ENCODE peak calls at places on chromosome 18, in five cellular contexts. D is effector memory CD4-positive, alpha-beta T cell; N is cardiac muscle cell; S is pancreas; K is lower lobe of right lung. B is an unnamed sample. For H3K4me1 and H3K27me3, the result is how much of the 10 kb centered on the place peaks cover.

GRCh38 chr18:27130029-27130428 is 55.1 kb downstream of the CHST9 start:
- DNase-seq in D (no peak), N (no peak), S (no peak), K (no peak), B (no peak)

GRCh38 chr18:79687806-79688205 is 8.2 kb downstream of the CTDP1 start:
- DNase-seq in D (no peak), N (no peak), S (peak), K (no peak), B (peak)

GRCh38 chr18:42052137-42052708 is 97.2 kb downstream of the PIK3C3 start:
- DNase-seq in D (no peak), N (no peak), S (no peak), K (no peak), B (no peak)

GRCh38 chr18:22977847-22978701 is 44.9 kb downstream of the RBBP8 start:
- DNase-seq in D (no peak), N (no peak), S (no peak), K (no peak), B (no peak)

GRCh38 chr18:35739778-35740177 is 158.2 kb downstream of the GALNT1 start:
- DNase-seq in D (no peak), N (no peak), S (no peak), K (no peak), B (no peak)

GRCh38 chr18:78192044-78192443 is 787.6 kb upstream of the SALL3 start:
- DNase-seq in D (no peak), N (peak), S (no peak), K (peak), B (no peak)

GRCh38 chr18:58603365-58604067 is 25.4 kb downstream of the ALPK2 start:
- DNase-seq in D (no peak), N (peak), S (no peak), K (no peak), B (no peak)

GRCh38 chr18:79283341-79283879 is 112.3 kb upstream of the NFATC1 start:
- DNase-seq in D (no peak), N (no peak), S (no peak), K (no peak), B (no peak)

GRCh38 chr18:12911928-12912703 is 28.1 kb upstream of the PTPN2 start:
- DNase-seq in D (no peak), N (no peak), S (peak), K (no peak), B (no peak)

GRCh38 chr18:59820663-59821062 is 79.1 kb upstream of the PMAIP1 start:
- DNase-seq in D (no peak), N (no peak), S (no peak), K (no peak), B (no peak)

GRCh38 chr18:21112543-21113105 is 1.0 kb upstream of the ROCK1 start:
- DNase-seq in D (no peak), N (no peak), S (no peak), K (no peak), B (no peak)

GRCh38 chr18:41134426-41134825 is 820.6 kb upstream of the PIK3C3 start:
- DNase-seq in D (no peak), N (no peak), S (no peak), K (no peak), B (no peak)

GRCh38 chr18:10518595-10519273 is 7.1 kb upstream of the NAPG start:
- DNase-seq in D (no peak), N (peak), S (peak), K (peak), B (no peak)

GRCh38 chr18:26928669-26929313 is 63.3 kb upstream of the AQP4 start:
- DNase-seq in D (no peak), N (peak), S (no peak), K (peak), B (no peak)

GRCh38 chr18:80159713-80160636 is 50.9 kb downstream of the ADNP2 start:
- DNase-seq in D (no peak), N (no peak), S (peak), K (no peak), B (peak)

GRCh38 chr18:907880-908512 is 3.3 kb downstream of the ADCYAP1 start:
- DNase-seq in D (no peak), N (no peak), S (peak), K (peak), B (no peak)

GRCh38 chr18:63679820-63680606 is 18.3 kb upstream of the SERPINB3 start:
- DNase-seq in D (no peak), N (no peak), S (no peak), K (no peak), B (no peak)
- H3K4me1 ChIP-seq in D (under half), N (under half), S (under half), K (under half), B (under half)

DNA sequence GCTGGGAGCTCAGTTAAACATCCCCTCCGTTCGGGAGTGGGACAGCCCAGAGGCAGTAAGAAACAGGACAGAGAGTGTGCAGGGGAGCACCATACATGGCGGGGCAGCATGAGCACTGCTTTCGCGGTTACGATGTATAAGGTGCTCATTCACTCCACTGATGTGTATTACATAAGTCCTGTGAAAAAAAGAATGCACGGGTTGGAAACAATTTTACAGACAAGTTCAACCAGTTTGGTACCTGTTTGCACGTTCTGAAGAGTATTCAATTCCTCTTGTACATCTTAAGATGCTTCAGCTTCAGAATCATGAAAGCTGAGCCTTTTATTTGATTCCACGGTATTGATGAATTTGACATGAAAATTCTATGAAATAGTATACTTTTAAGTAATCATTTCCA is 97.8 kb upstream of the NETO1 start:
- DNase-seq in D (no peak), N (no peak), S (no peak), K (no peak), B (no peak)
- H3K27me3 ChIP-seq in D (under half), N (under half), S (under half), K (under half), B (under half)

GRCh38 chr18:32040936-32041335 is 22.3 kb downstream of the RNF125 start:
- DNase-seq in D (peak), N (no peak), S (no peak), K (no peak), B (no peak)
- H3K27ac ChIP-seq in D (peak), N (no peak), S (no peak), K (peak), B (no peak)

DNA sequence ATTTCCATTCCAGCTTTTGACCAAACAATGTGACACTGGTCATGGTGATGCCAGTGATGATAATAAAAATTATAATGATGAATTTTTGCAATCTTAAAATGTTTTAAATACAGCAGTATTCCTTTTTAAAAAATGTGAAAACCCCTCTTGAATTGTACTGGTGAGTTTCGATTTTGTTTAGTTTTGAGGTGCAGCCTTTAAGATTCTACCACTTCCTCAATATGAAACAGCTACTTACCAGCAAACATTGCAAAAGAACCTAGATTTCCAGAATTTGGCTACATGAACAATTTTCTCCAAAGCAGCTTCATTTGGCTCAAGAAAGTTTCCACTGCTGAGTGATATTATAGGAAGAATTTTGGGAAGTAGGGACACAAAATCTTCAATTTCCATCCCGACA is 12.0 kb downstream of the TCF4 start:
- DNase-seq in D (no peak), N (no peak), S (no peak), K (no peak), B (no peak)
- H3K4me1 ChIP-seq in D (under half), N (under half), S (under half), K (under half), B (under half)

GRCh38 chr18:4762399-4762798 is 307.3 kb upstream of the DLGAP1 start:
- DNase-seq in D (no peak), N (no peak), S (no peak), K (no peak), B (no peak)
- H3K27me3 ChIP-seq in D (under half), N (under half), S (under half), K (under half), B (under half)

GRCh38 chr18:50844960-50845359 is 25.1 kb upstream of the MRO start:
- DNase-seq in D (no peak), N (no peak), S (no peak), K (no peak), B (no peak)

GRCh38 chr18:50847192-50847591 is 27.4 kb upstream of the MRO start:
- DNase-seq in D (no peak), N (no peak), S (no peak), K (no peak), B (no peak)

GRCh38 chr18:50850307-50850706 is 28.6 kb upstream of the ME2 start:
- DNase-seq in D (no peak), N (no peak), S (no peak), K (no peak), B (no peak)

GRCh38 chr18:50849448-50849847 is 29.5 kb upstream of the ME2 start:
- DNase-seq in D (no peak), N (no peak), S (no peak), K (no peak), B (no peak)

GRCh38 chr18:50848038-50848437 is 28.2 kb upstream of the MRO start:
- DNase-seq in D (no peak), N (peak), S (no peak), K (no peak), B (no peak)
- H3K27ac ChIP-seq in D (no peak), N (no peak), S (no peak), K (no peak), B (no peak)

B was measured in left lung.